ENCODE peak calls at places on chromosome 15, in nine cellular contexts. P is adrenal gland, D is IMR-90, X is H1, G is transverse colon, F is tibial nerve, I is sigmoid colon, T is body of pancreas, M is stomach. L is an unnamed sample.

GRCh38 chr15:34753236-34753894 is 1.4 kb downstream of the GJD2 start:
- DNase-seq in P (peak; percentile 47), D (peak; percentile 71), X (peak; percentile 15), G (no peak), F (no peak), I (no peak), T (peak; percentile 16), M (no peak), L (peak; percentile 34)

GRCh38 chr15:62914461-62915079 is 128.0 kb upstream of the TPM1 start:
- DNase-seq in P (no peak), D (no peak), X (no peak), G (no peak), F (no peak), I (no peak), T (no peak), M (no peak), L (no peak)

GRCh38 chr15:75235051-75235673 is 23.0 kb upstream of the GOLGA6C start:
- DNase-seq in P (peak; percentile 3), D (no peak), X (no peak), G (no peak), F (no peak), I (peak; percentile 43), T (no peak), M (no peak), L (no peak)

GRCh38 chr15:63973212-63974009 is 72.9 kb downstream of the DAPK2 start:
- DNase-seq in P (no peak), D (peak; percentile 67), X (no peak), G (no peak), F (no peak), I (no peak), T (no peak), M (no peak), L (no peak)

GRCh38 chr15:68819451-68820204 is 1.1 kb downstream of the ANP32A start:
- DNase-seq in P (peak; percentile 62), D (peak; percentile 47), X (no peak), G (peak; percentile 44), F (no peak), I (peak; percentile 76), T (peak; percentile 42), M (peak; percentile 37), L (peak; percentile 49)

GRCh38 chr15:83443076-83443847 is 3.9 kb upstream of the SH3GL3 start:
- DNase-seq in P (no peak), D (no peak), X (no peak), G (no peak), F (no peak), I (no peak), T (no peak), M (no peak), L (no peak)

GRCh38 chr15:63638828-63639227 is 41.6 kb downstream of the FBXL22 start:
- DNase-seq in P (no peak), D (no peak), X (no peak), G (no peak), F (no peak), I (no peak), T (no peak), M (no peak), L (no peak)

GRCh38 chr15:89423981-89424380 is 72.4 kb downstream of the RHCG start:
- DNase-seq in P (no peak), D (no peak), X (no peak), G (no peak), F (no peak), I (no peak), T (no peak), M (no peak), L (no peak)

GRCh38 chr15:44659041-44659440 is 4.4 kb downstream of the SPG11 start:
- DNase-seq in P (no peak), D (no peak), X (no peak), G (no peak), F (no peak), I (no peak), T (no peak), M (no peak), L (no peak)

GRCh38 chr15:44666208-44667038 is 3.0 kb upstream of the SPG11 start:
- DNase-seq in P (no peak), D (no peak), X (no peak), G (no peak), F (no peak), I (no peak), T (no peak), M (no peak), L (no peak)

GRCh38 chr15:44663410-44664272 is at the start of gene SPG11:
- DNase-seq in P (peak; percentile 98), D (peak; percentile 97), X (peak; percentile 99), G (peak; percentile 99), F (peak; percentile 96), I (peak; percentile 99), T (peak; percentile 99), M (peak; percentile 99), L (peak; percentile 99)

GRCh38 chr15:44667039-44667360 is 3.5 kb upstream of the SPG11 start:
- DNase-seq in P (no peak), D (no peak), X (no peak), G (no peak), F (no peak), I (no peak), T (no peak), M (no peak), L (no peak)

DNA sequence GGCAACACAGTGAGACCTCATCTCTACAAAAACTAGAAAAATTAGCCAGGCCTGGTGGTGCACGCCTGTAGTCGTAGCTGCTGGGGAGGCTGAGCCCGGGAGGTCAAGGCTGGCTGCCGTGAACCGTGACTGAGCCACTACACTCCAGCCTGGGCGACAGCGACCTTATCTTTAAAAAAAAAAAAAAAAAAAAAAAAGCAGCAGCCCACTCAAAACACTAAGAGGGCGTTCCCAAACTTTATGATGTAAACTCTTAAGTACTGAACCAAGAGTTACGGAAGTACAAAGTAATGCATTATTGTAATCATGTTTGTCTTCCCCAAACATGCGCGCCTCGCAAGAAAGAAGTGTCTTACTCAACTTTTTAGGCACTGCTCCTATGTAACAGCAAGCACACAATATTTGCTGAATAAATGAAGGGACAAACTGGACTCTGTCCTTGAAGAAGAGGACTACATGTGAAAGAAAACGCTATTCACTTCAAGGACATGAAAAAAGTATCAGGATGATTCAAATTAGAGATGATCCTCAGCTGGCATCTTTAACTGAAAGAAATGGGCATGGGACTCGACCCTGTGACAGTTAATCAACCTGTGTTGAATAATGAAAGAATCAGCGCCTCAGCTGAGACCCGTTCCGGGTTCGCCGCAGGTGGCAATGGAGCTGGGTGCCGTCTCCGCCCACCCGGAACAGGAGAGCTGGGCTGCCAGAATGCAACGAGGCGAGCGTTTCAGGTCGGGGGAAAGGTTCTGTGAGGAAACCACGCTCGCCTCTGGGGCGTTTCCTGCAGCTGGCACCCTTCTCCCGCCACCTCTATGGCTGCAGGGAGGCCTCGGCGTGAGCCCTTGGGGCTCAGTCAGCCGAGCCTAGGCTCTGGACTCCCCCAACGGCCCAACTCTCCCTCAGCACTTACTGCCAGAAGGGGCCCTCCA is 718 bp downstream of the SPG11 start:
- DNase-seq in P (peak; percentile 71), D (peak; percentile 48), X (no peak), G (peak; percentile 87), F (peak; percentile 18), I (peak; percentile 84), T (peak; percentile 83), M (peak; percentile 81), L (peak; percentile 68)
- TF ChIP-seq POLR2A in P (no peak), D (no peak), X (no peak), G (no peak), F (no peak), I (no peak), T (no peak), M (no peak), L (no peak)

GRCh38 chr15:29433050-29433318 is 163.4 kb upstream of the NSMCE3 start:
- DNase-seq in P (no peak), D (no peak), X (no peak), G (no peak), F (no peak), I (no peak), T (no peak), M (no peak), L (no peak)

GRCh38 chr15:29433507-29433906 is 163.9 kb upstream of the NSMCE3 start:
- DNase-seq in P (no peak), D (no peak), X (no peak), G (no peak), F (no peak), I (no peak), T (no peak), M (no peak), L (no peak)

GRCh38 chr15:29430831-29431230 is 161.2 kb upstream of the NSMCE3 start:
- DNase-seq in P (no peak), D (no peak), X (no peak), G (no peak), F (no peak), I (no peak), T (no peak), M (no peak), L (no peak)

GRCh38 chr15:29430124-29430523 is 160.5 kb upstream of the NSMCE3 start:
- DNase-seq in P (no peak), D (no peak), X (no peak), G (no peak), F (no peak), I (no peak), T (no peak), M (no peak), L (no peak)

DNA sequence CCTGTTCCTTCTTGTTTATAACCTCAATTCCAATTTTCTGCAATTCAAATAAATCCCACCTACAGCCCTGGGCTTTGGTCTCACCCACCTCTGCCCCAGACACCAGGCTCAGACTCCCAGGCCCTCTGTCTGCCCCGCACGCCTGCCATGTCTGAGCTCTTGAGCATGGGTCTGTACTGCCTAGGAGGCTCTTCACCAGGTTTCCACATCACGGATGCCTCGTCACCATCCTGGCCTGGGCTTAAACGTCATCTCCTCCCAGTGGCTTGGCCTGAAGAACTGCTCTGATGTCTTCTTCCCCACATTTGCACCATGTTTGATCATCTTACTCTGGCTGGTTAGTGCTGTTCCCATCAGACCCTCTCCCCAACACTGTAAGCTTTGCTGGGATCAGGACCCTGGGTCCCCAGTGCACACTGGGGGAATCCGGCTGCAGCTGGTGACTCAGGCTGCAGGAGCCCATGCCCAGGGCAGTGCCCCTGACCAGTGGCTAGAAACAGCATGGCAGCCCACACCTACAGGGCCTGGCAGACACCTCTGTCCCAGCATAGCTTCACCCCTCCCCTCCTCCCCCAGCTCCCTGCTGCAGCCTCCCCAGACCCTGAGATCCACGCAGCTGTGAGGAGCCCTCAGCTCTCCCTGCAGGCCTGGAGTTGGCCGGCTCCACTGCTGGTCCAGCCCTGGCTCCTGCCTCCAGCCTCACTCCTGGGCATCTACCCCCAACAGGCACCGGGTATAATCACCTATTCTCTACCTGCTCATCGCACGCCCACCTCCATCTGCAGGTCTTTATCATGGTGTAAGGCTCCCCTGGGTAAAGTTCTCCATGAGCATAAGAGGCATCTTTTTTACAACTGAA is 162.8 kb upstream of the NSMCE3 start:
- DNase-seq in P (no peak), D (no peak), X (no peak), G (no peak), F (no peak), I (no peak), T (no peak), M (no peak), L (no peak)
- TF ChIP-seq POLR2A in P (no peak), D (no peak), X (no peak), G (no peak), F (no peak), I (no peak), T (no peak), M (no peak), L (no peak)

GRCh38 chr15:72117698-72118399 is at the start of gene MYO9A:
- DNase-seq in P (peak; percentile 97), D (peak; percentile 97), X (peak; percentile 96), G (peak; percentile 99), F (peak; percentile 97), I (peak; percentile 98), T (peak; percentile 97), M (peak; percentile 98), L (peak; percentile 98)
- TF ChIP-seq POLR2A in P (peak; percentile 66), D (peak; percentile 76), X (peak; percentile 62), G (peak; percentile 66), F (peak; percentile 83), I (peak; percentile 49), T (peak; percentile 75), M (no peak), L (peak; percentile 75)

GRCh38 chr15:39581501-39582285 is 814 bp downstream of the THBS1 start:
- DNase-seq in P (peak; percentile 28), D (peak; percentile 65), X (no peak), G (peak; percentile 82), F (peak; percentile 48), I (peak; percentile 88), T (peak; percentile 78), M (peak; percentile 65), L (peak; percentile 68)
- TF ChIP-seq POLR2A in P (no peak), D (peak; percentile 28), X (peak; percentile 24), G (no peak), F (no peak), I (no peak), T (no peak), M (no peak), L (no peak)